ENCODE peak calls at places on chromosomes 6 and 20, in six cellular contexts. One of them, this sample, is unnamed.

GRCh38 chr6:36147294-36147693 is 17.0 kb downstream of the MAPK13 start:
- DNase-seq in transverse colon: no peak
- DNase-seq in Peyer's patch: no peak
- DNase-seq in lower leg skin: no peak
- DNase-seq in breast epithelium: no peak
- DNase-seq in stomach: no peak
- DNase-seq in this sample: no peak

GRCh38 chr20:63520939-63521601 is 505 bp downstream of the PPDPF start:
- DNase-seq in breast epithelium: peak
- DNase-seq in Peyer's patch: peak
- DNase-seq in lower leg skin: peak
- DNase-seq in stomach: peak
- DNase-seq in transverse colon: peak
- DNase-seq in this sample: peak

GRCh38 chr20:17835941-17836861 is 132.4 kb downstream of the SNX5 start:
- DNase-seq in stomach: no peak
- DNase-seq in lower leg skin: peak
- DNase-seq in transverse colon: peak
- DNase-seq in Peyer's patch: peak
- DNase-seq in breast epithelium: peak
- DNase-seq in this sample: peak

GRCh38 chr6:49257549-49257948 is 205.5 kb downstream of the MMUT start:
- DNase-seq in stomach: no peak
- DNase-seq in lower leg skin: no peak
- DNase-seq in breast epithelium: no peak
- DNase-seq in transverse colon: no peak
- DNase-seq in Peyer's patch: no peak
- DNase-seq in this sample: no peak

GRCh38 chr6:167555836-167556235 is 230.9 kb downstream of the TTLL2 start:
- DNase-seq in Peyer's patch: no peak
- DNase-seq in lower leg skin: no peak
- DNase-seq in transverse colon: no peak
- DNase-seq in breast epithelium: no peak
- DNase-seq in stomach: no peak
- DNase-seq in this sample: no peak

GRCh38 chr6:17890309-17890708 is 97.1 kb downstream of the KIF13A start:
- DNase-seq in Peyer's patch: no peak
- DNase-seq in stomach: no peak
- DNase-seq in lower leg skin: no peak
- DNase-seq in breast epithelium: no peak
- DNase-seq in transverse colon: no peak
- DNase-seq in this sample: no peak

GRCh38 chr20:54251093-54251492 is 43.2 kb downstream of the PFDN4 start:
- DNase-seq in breast epithelium: no peak
- DNase-seq in stomach: no peak
- DNase-seq in transverse colon: no peak
- DNase-seq in Peyer's patch: no peak
- DNase-seq in lower leg skin: no peak
- DNase-seq in this sample: no peak

GRCh38 chr6:120938876-120939231 is 395.4 kb downstream of the TBC1D32 start:
- DNase-seq in transverse colon: no peak
- DNase-seq in stomach: no peak
- DNase-seq in lower leg skin: no peak
- DNase-seq in breast epithelium: no peak
- DNase-seq in Peyer's patch: no peak
- DNase-seq in this sample: no peak

GRCh38 chr6:143971453-143971852 is 36.6 kb downstream of the PLAGL1 start:
- DNase-seq in transverse colon: no peak
- DNase-seq in lower leg skin: no peak
- DNase-seq in stomach: no peak
- DNase-seq in Peyer's patch: no peak
- DNase-seq in breast epithelium: no peak
- DNase-seq in this sample: no peak

GRCh38 chr20:45459606-45460005 is 9.9 kb upstream of the WFDC2 start:
- DNase-seq in stomach: no peak
- DNase-seq in transverse colon: no peak
- DNase-seq in lower leg skin: no peak
- DNase-seq in Peyer's patch: no peak
- DNase-seq in breast epithelium: no peak
- DNase-seq in this sample: no peak

GRCh38 chr6:121319112-121319553 is 15.1 kb downstream of the TBC1D32 start:
- DNase-seq in stomach: no peak
- DNase-seq in lower leg skin: no peak
- DNase-seq in breast epithelium: no peak
- DNase-seq in Peyer's patch: no peak
- DNase-seq in transverse colon: no peak
- DNase-seq in this sample: no peak

GRCh38 chr6:133101790-133102189 is 139.4 kb upstream of the EYA4 start:
- DNase-seq in breast epithelium: no peak
- DNase-seq in transverse colon: no peak
- DNase-seq in lower leg skin: no peak
- DNase-seq in Peyer's patch: no peak
- DNase-seq in stomach: no peak
- DNase-seq in this sample: no peak

GRCh38 chr20:62118113-62119043 is 3.9 kb upstream of the LSM14B start:
- DNase-seq in stomach: no peak
- DNase-seq in lower leg skin: no peak
- DNase-seq in breast epithelium: no peak
- DNase-seq in Peyer's patch: no peak
- DNase-seq in transverse colon: no peak
- DNase-seq in this sample: no peak

GRCh38 chr20:62117362-62117646 is 5.0 kb upstream of the LSM14B start:
- DNase-seq in lower leg skin: no peak
- DNase-seq in transverse colon: no peak
- DNase-seq in breast epithelium: no peak
- DNase-seq in stomach: no peak
- DNase-seq in Peyer's patch: no peak
- DNase-seq in this sample: no peak

GRCh38 chr20:62119101-62119500 is 3.2 kb upstream of the LSM14B start:
- DNase-seq in stomach: no peak
- DNase-seq in Peyer's patch: no peak
- DNase-seq in transverse colon: no peak
- DNase-seq in breast epithelium: no peak
- DNase-seq in lower leg skin: no peak
- DNase-seq in this sample: no peak

GRCh38 chr20:62116558-62117361 is 5.5 kb upstream of the LSM14B start:
- DNase-seq in transverse colon: no peak
- DNase-seq in Peyer's patch: no peak
- DNase-seq in stomach: no peak
- DNase-seq in lower leg skin: no peak
- DNase-seq in breast epithelium: no peak
- DNase-seq in this sample: no peak

GRCh38 chr20:62117658-62118057 is 4.6 kb upstream of the LSM14B start:
- DNase-seq in lower leg skin: no peak
- DNase-seq in Peyer's patch: peak
- DNase-seq in stomach: peak
- DNase-seq in transverse colon: peak
- DNase-seq in breast epithelium: no peak
- DNase-seq in this sample: no peak
- TF ChIP-seq POLR2A in lower leg skin: no peak
- TF ChIP-seq POLR2A in Peyer's patch: no peak
- TF ChIP-seq POLR2A in stomach: no peak
- TF ChIP-seq POLR2A in transverse colon: no peak
- TF ChIP-seq POLR2A in breast epithelium: no peak
- TF ChIP-seq POLR2A in this sample: no peak

GRCh38 chr20:25364879-25365699 is 25.5 kb downstream of the ABHD12 start:
- DNase-seq in stomach: no peak
- DNase-seq in Peyer's patch: no peak
- DNase-seq in lower leg skin: no peak
- DNase-seq in transverse colon: no peak
- DNase-seq in breast epithelium: no peak
- DNase-seq in this sample: no peak

GRCh38 chr20:25364180-25364788 is 26.4 kb downstream of the ABHD12 start:
- DNase-seq in stomach: no peak
- DNase-seq in lower leg skin: no peak
- DNase-seq in transverse colon: no peak
- DNase-seq in Peyer's patch: no peak
- DNase-seq in breast epithelium: no peak
- DNase-seq in this sample: no peak

GRCh38 chr20:25361287-25361683 is 29.4 kb downstream of the ABHD12 start:
- DNase-seq in breast epithelium: no peak
- DNase-seq in transverse colon: no peak
- DNase-seq in Peyer's patch: no peak
- DNase-seq in stomach: no peak
- DNase-seq in lower leg skin: no peak
- DNase-seq in this sample: no peak

GRCh38 chr20:25356294-25356933 is 34.2 kb downstream of the ABHD12 start:
- DNase-seq in breast epithelium: no peak
- DNase-seq in lower leg skin: no peak
- DNase-seq in Peyer's patch: no peak
- DNase-seq in transverse colon: no peak
- DNase-seq in stomach: no peak
- DNase-seq in this sample: no peak

DNA sequence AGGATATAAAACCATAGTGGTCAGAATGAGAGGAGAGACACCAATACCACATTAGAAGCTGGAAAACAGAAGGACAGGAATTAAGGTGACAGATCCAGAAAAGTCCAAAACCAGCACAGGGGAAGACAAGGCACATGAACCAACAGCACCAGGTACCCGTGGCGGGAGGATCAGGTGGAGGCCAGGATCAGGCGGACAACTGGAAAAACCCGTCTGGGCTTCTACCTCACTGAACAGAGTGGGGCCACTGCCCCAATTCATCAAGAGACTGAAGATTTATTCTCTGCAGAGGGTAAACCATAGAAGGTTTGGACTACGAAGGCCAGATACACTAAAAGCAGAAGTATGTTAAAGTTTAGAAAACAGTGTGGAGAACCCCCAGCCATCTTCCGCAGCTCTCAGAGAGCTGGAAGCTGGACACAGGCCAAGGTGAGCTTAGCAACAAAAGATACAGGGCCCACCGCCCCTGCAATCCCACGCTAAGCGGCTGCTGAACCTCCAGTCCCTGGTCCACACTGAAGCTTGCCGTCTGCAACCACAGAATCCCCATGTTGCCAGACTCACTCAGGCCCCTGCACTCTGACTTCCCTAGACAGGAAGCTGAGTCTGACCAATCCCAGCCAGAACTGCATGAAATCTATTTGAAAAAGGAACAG is 29.9 kb downstream of the ABHD12 start:
- DNase-seq in stomach: no peak
- DNase-seq in lower leg skin: no peak
- DNase-seq in breast epithelium: no peak
- DNase-seq in Peyer's patch: no peak
- DNase-seq in transverse colon: no peak
- DNase-seq in this sample: no peak
- TF ChIP-seq POLR2A in stomach: no peak
- TF ChIP-seq POLR2A in lower leg skin: no peak
- TF ChIP-seq POLR2A in breast epithelium: no peak
- TF ChIP-seq POLR2A in Peyer's patch: no peak
- TF ChIP-seq POLR2A in transverse colon: no peak
- TF ChIP-seq POLR2A in this sample: no peak

GRCh38 chr6:45226081-45226480 is 102.0 kb upstream of the RUNX2 start:
- DNase-seq in lower leg skin: no peak
- DNase-seq in Peyer's patch: no peak
- DNase-seq in transverse colon: no peak
- DNase-seq in stomach: no peak
- DNase-seq in breast epithelium: no peak
- DNase-seq in this sample: no peak

GRCh38 chr6:45231660-45232059 is 96.5 kb upstream of the RUNX2 start:
- DNase-seq in Peyer's patch: no peak
- DNase-seq in transverse colon: no peak
- DNase-seq in breast epithelium: no peak
- DNase-seq in stomach: no peak
- DNase-seq in lower leg skin: no peak
- DNase-seq in this sample: no peak

DNA sequence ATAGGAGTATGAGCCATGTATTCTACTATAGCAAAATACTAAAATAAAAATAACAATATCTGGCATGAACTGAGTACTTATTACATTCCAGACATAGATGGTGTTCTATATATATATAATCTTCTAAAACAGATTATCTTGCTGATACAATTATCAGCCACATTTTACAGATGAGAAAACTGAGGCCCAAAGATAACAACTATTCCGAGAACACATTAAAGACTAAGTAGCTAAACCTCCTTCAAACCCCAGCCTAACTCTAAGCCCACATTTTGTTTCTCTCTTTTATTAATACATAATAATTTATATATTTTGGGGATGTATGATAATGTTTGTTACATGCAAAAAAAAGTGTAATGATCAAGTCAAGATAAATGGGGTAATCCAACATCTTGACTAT is 98.7 kb upstream of the RUNX2 start:
- DNase-seq in stomach: no peak
- DNase-seq in lower leg skin: no peak
- DNase-seq in breast epithelium: no peak
- DNase-seq in transverse colon: no peak
- DNase-seq in Peyer's patch: no peak
- DNase-seq in this sample: no peak
- TF ChIP-seq POLR2A in stomach: no peak
- TF ChIP-seq POLR2A in lower leg skin: no peak
- TF ChIP-seq POLR2A in breast epithelium: no peak
- TF ChIP-seq POLR2A in transverse colon: no peak
- TF ChIP-seq POLR2A in Peyer's patch: no peak
- TF ChIP-seq POLR2A in this sample: no peak

GRCh38 chr20:38833154-38833856 is 27.8 kb downstream of the PPP1R16B start:
- DNase-seq in stomach: no peak
- DNase-seq in breast epithelium: no peak
- DNase-seq in Peyer's patch: no peak
- DNase-seq in lower leg skin: no peak
- DNase-seq in transverse colon: no peak
- DNase-seq in this sample: no peak

GRCh38 chr20:38831995-38832620 is 26.6 kb downstream of the PPP1R16B start:
- DNase-seq in transverse colon: no peak
- DNase-seq in Peyer's patch: no peak
- DNase-seq in lower leg skin: no peak
- DNase-seq in stomach: no peak
- DNase-seq in breast epithelium: no peak
- DNase-seq in this sample: no peak

GRCh38 chr20:38829296-38829875 is 23.9 kb downstream of the PPP1R16B start:
- DNase-seq in breast epithelium: no peak
- DNase-seq in lower leg skin: no peak
- DNase-seq in Peyer's patch: no peak
- DNase-seq in stomach: no peak
- DNase-seq in transverse colon: no peak
- DNase-seq in this sample: no peak

GRCh38 chr20:38830356-38830755 is 24.9 kb downstream of the PPP1R16B start:
- DNase-seq in transverse colon: no peak
- DNase-seq in stomach: no peak
- DNase-seq in breast epithelium: no peak
- DNase-seq in Peyer's patch: no peak
- DNase-seq in lower leg skin: no peak
- DNase-seq in this sample: no peak

DNA sequence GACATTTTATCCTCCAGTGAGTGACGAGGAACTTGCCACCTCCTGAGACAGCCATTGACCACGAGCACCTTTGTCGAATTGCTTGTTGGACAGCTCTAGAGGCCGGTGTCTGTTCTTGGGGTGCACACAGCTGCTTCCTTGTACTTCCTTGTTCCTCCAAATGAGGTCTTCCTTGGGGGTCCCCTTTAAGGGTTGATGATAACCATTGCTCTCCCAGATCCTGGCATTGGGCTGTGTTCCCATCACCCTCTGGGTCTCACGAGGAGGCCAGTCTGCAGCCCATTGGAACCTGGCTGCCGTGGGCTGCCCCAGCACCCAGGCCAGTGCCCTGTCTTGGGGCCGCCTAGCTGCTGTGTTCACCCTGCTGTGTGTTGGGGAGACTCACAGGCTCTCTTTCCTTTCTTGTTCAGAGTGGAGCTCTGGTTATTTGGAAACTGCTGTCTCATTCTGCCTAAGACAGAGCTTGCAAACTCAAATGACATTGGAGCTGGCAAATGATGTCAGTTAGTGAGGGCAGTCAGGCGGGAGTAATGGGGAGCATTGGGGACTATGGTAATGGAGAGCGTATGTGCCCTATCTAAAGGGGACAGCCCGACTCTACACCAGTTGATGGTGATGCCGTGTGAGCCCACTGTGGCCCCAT is 25.7 kb downstream of the PPP1R16B start:
- DNase-seq in transverse colon: no peak
- DNase-seq in lower leg skin: no peak
- DNase-seq in Peyer's patch: no peak
- DNase-seq in stomach: no peak
- DNase-seq in breast epithelium: no peak
- DNase-seq in this sample: no peak
- TF ChIP-seq POLR2A in transverse colon: no peak
- TF ChIP-seq POLR2A in lower leg skin: no peak
- TF ChIP-seq POLR2A in Peyer's patch: no peak
- TF ChIP-seq POLR2A in stomach: no peak
- TF ChIP-seq POLR2A in breast epithelium: no peak
- TF ChIP-seq POLR2A in this sample: no peak